ENCODE peak calls at places on chromosomes 7 and 10, in four cellular contexts. Q, N, Y and Z are unnamed samples.
A peak's percentile ranks its signal among the peaks of the same experiment; 100 is the strongest.

GRCh38 chr10:93106631-93107072 is 33.0 kb downstream of the CYP26A1 start:
- DNase-seq in Q (no peak), N (no peak), Y (no peak), Z (no peak)

GRCh38 chr10:12971001-12971788 is 30.3 kb downstream of the CCDC3 start:
- DNase-seq in Q (no peak), N (no peak), Y (no peak), Z (no peak)

GRCh38 chr7:96408881-96409280 is 87.0 kb upstream of the SLC25A13 start:
- DNase-seq in Q (no peak), N (no peak), Y (no peak), Z (no peak)

GRCh38 chr10:75408911-75409885 is 7.6 kb upstream of the ZNF503 start:
- DNase-seq in Q (peak; percentile 55), N (no peak), Y (peak; percentile 83), Z (peak; percentile 55)

GRCh38 chr10:100339236-100339635 is 7.8 kb upstream of the SCD start:
- DNase-seq in Q (no peak), N (no peak), Y (no peak), Z (no peak)

GRCh38 chr7:148380581-148381419 is 209.8 kb upstream of the C7orf33 start:
- DNase-seq in Q (no peak), N (no peak), Y (no peak), Z (no peak)

GRCh38 chr7:74183653-74184450 is 9.7 kb downstream of the EIF4H start:
- DNase-seq in Q (no peak), N (no peak), Y (no peak), Z (no peak)

GRCh38 chr10:29647483-29647882 is 12.7 kb upstream of the SVIL start:
- DNase-seq in Q (no peak), N (no peak), Y (no peak), Z (no peak)

GRCh38 chr10:48764486-48764885 is 79.8 kb downstream of the WDFY4 start:
- DNase-seq in Q (no peak), N (no peak), Y (no peak), Z (no peak)

GRCh38 chr10:49114718-49115014 is 656 bp downstream of the VSTM4 start:
- DNase-seq in Q (no peak), N (no peak), Y (no peak), Z (no peak)

GRCh38 chr10:52533986-52534385 is 219.9 kb downstream of the DKK1 start:
- DNase-seq in Q (no peak), N (no peak), Y (no peak), Z (no peak)

GRCh38 chr10:5540080-5540479 is 15.3 kb downstream of the CALML3 start:
- DNase-seq in Q (no peak), N (no peak), Y (no peak), Z (no peak)

GRCh38 chr7:106485031-106485551 is 175.9 kb downstream of the CCDC71L start:
- DNase-seq in Q (peak; percentile 23), N (peak; percentile 80), Y (no peak), Z (no peak)

GRCh38 chr10:77564781-77565589 is 72.6 kb downstream of the KCNMA1 start:
- DNase-seq in Q (no peak), N (peak; percentile 24), Y (no peak), Z (no peak)

GRCh38 chr10:83881647-83882046 is 257.7 kb upstream of the GHITM start:
- DNase-seq in Q (no peak), N (no peak), Y (no peak), Z (no peak)